ENCODE peak calls at places on chromosomes 1 and 21, in nine cellular contexts. J, W, A, M, X, E, P, S and N are unnamed samples.

GRCh38 chr1:115669002-115669673 is 27.4 kb downstream of the VANGL1 start:
- DNase-seq in J (no peak), W (no peak), A (no peak), M (peak; percentile 31), X (no peak), E (no peak), P (peak; percentile 68), S (no peak), N (peak; percentile 81)

GRCh38 chr1:200714504-200715187 is 24.0 kb upstream of the CAMSAP2 start:
- DNase-seq in J (no peak), W (no peak), A (no peak), M (no peak), X (no peak), E (no peak), P (no peak), S (no peak), N (no peak)

GRCh38 chr1:178075323-178075722 is 18.6 kb upstream of the RASAL2 start:
- DNase-seq in J (no peak), W (no peak), A (no peak), M (no peak), X (no peak), E (no peak), P (no peak), S (no peak), N (no peak)

GRCh38 chr1:34364376-34364775 is 187.7 kb downstream of the C1orf94 start:
- DNase-seq in J (no peak), W (no peak), A (no peak), M (no peak), X (no peak), E (no peak), P (no peak), S (no peak), N (no peak)

GRCh38 chr1:147167361-147167760 is 4.9 kb downstream of the PRKAB2 start:
- DNase-seq in J (no peak), W (no peak), A (no peak), M (no peak), X (no peak), E (no peak), P (no peak), S (no peak), N (peak; percentile 87)

GRCh38 chr1:179030683-179031082 is 5.0 kb downstream of the FAM20B start:
- DNase-seq in J (no peak), W (no peak), A (no peak), M (no peak), X (no peak), E (no peak), P (no peak), S (no peak), N (no peak)

GRCh38 chr1:14603641-14604040 is 5.2 kb downstream of the KAZN start:
- DNase-seq in J (no peak), W (no peak), A (no peak), M (no peak), X (no peak), E (no peak), P (no peak), S (no peak), N (no peak)

GRCh38 chr1:96978867-96979266 is 257.3 kb downstream of the PTBP2 start:
- DNase-seq in J (no peak), W (no peak), A (no peak), M (no peak), X (no peak), E (no peak), P (no peak), S (no peak), N (no peak)

GRCh38 chr1:232627645-232628334 is 2.1 kb downstream of the SIPA1L2 start:
- DNase-seq in J (no peak), W (peak; percentile 30), A (no peak), M (peak; percentile 59), X (peak; percentile 21), E (no peak), P (no peak), S (no peak), N (peak; percentile 27)

GRCh38 chr1:30807318-30808066 is 49.9 kb upstream of the LAPTM5 start:
- DNase-seq in J (no peak), W (peak; percentile 54), A (peak; percentile 41), M (no peak), X (no peak), E (no peak), P (no peak), S (no peak), N (no peak)

GRCh38 chr1:42817440-42817767 is 207 bp upstream of the SVBP start:
- DNase-seq in J (no peak), W (no peak), A (no peak), M (no peak), X (no peak), E (no peak), P (no peak), S (no peak), N (no peak)

GRCh38 chr1:192491804-192492554 is 83.6 kb upstream of the RGS1 start:
- DNase-seq in J (no peak), W (no peak), A (no peak), M (no peak), X (no peak), E (no peak), P (no peak), S (no peak), N (no peak)

GRCh38 chr21:39527664-39528381 is 76.1 kb downstream of the SH3BGR start:
- DNase-seq in J (no peak), W (no peak), A (no peak), M (no peak), X (no peak), E (no peak), P (no peak), S (no peak), N (no peak)

GRCh38 chr1:22303816-22304215 is 147.8 kb upstream of the ZBTB40 start:
- DNase-seq in J (no peak), W (no peak), A (no peak), M (no peak), X (no peak), E (no peak), P (no peak), S (no peak), N (no peak)

GRCh38 chr21:29793712-29794111 is 146.1 kb downstream of the GRIK1 start:
- DNase-seq in J (no peak), W (no peak), A (no peak), M (no peak), X (no peak), E (no peak), P (no peak), S (no peak), N (no peak)

GRCh38 chr1:162070094-162070748 is 730 bp downstream of the NOS1AP start:
- DNase-seq in J (peak; percentile 58), W (peak; percentile 29), A (no peak), M (peak; percentile 2), X (no peak), E (no peak), P (no peak), S (no peak), N (no peak)

GRCh38 chr1:20731057-20731991 is 1.2 kb downstream of the SH2D5 start:
- DNase-seq in J (no peak), W (peak; percentile 52), A (no peak), M (no peak), X (peak; percentile 70), E (no peak), P (no peak), S (no peak), N (no peak)

GRCh38 chr1:81848880-81849500 is 48.3 kb downstream of the ADGRL2 start:
- DNase-seq in J (no peak), W (no peak), A (no peak), M (no peak), X (no peak), E (no peak), P (no peak), S (no peak), N (no peak)

GRCh38 chr21:32070693-32071330 is 198.0 kb downstream of the HUNK start:
- DNase-seq in J (no peak), W (no peak), A (no peak), M (no peak), X (no peak), E (no peak), P (no peak), S (no peak), N (no peak)

GRCh38 chr1:3237994-3238704 is 169.1 kb downstream of the PRDM16 start:
- DNase-seq in J (no peak), W (no peak), A (no peak), M (no peak), X (no peak), E (no peak), P (no peak), S (no peak), N (no peak)